ENCODE peak calls at places on chromosomes 13 and 19, in four cellular contexts. One of them, this sample, is unnamed.

GRCh38 chr13:91123456-91124127 is 223.9 kb upstream of the MIR17HG start:
- DNase-seq in endothelial cell: peak
- DNase-seq in left lung: no peak
- DNase-seq in kidney: no peak
- DNase-seq in this sample: no peak

GRCh38 chr19:33251526-33252090 is 26.0 kb upstream of the SLC7A10 start:
- DNase-seq in endothelial cell: no peak
- DNase-seq in left lung: no peak
- DNase-seq in kidney: peak
- DNase-seq in this sample: no peak

GRCh38 chr13:106143392-106143791 is 392.1 kb downstream of the EFNB2 start:
- DNase-seq in endothelial cell: no peak
- DNase-seq in left lung: no peak
- DNase-seq in kidney: no peak
- DNase-seq in this sample: no peak

GRCh38 chr19:29387586-29387985 is 138.2 kb upstream of the VSTM2B start:
- DNase-seq in endothelial cell: no peak
- DNase-seq in left lung: no peak
- DNase-seq in kidney: peak
- DNase-seq in this sample: no peak

GRCh38 chr13:40120288-40120687 is 464.8 kb downstream of the COG6 start:
- DNase-seq in endothelial cell: no peak
- DNase-seq in left lung: no peak
- DNase-seq in kidney: no peak
- DNase-seq in this sample: no peak

GRCh38 chr19:389246-389934 is 19.6 kb downstream of the C2CD4C start:
- DNase-seq in endothelial cell: no peak
- DNase-seq in left lung: no peak
- DNase-seq in kidney: no peak
- DNase-seq in this sample: no peak

GRCh38 chr13:48630791-48631190 is 22.9 kb upstream of the CYSLTR2 start:
- DNase-seq in endothelial cell: no peak
- DNase-seq in left lung: no peak
- DNase-seq in kidney: no peak
- DNase-seq in this sample: no peak

GRCh38 chr13:66714795-66715194 is 515.3 kb downstream of the PCDH9 start:
- DNase-seq in endothelial cell: no peak
- DNase-seq in left lung: no peak
- DNase-seq in kidney: no peak
- DNase-seq in this sample: no peak

GRCh38 chr19:10961073-10961762 is 388 bp downstream of the SMARCA4 start:
- DNase-seq in endothelial cell: peak
- DNase-seq in left lung: no peak
- DNase-seq in kidney: peak
- DNase-seq in this sample: peak

GRCh38 chr13:111533900-111534645 is 213.6 kb downstream of the TEX29 start:
- DNase-seq in endothelial cell: no peak
- DNase-seq in left lung: no peak
- DNase-seq in kidney: no peak
- DNase-seq in this sample: no peak

GRCh38 chr13:64397699-64398098 is 2832.4 kb downstream of the PCDH9 start:
- DNase-seq in endothelial cell: no peak
- DNase-seq in left lung: no peak
- DNase-seq in kidney: no peak
- DNase-seq in this sample: no peak

GRCh38 chr13:62212246-62212645 is 796.6 kb upstream of the PCDH20 start:
- DNase-seq in endothelial cell: no peak
- DNase-seq in left lung: peak
- DNase-seq in kidney: no peak
- DNase-seq in this sample: no peak

GRCh38 chr13:100176781-100177389 is 88.0 kb downstream of the PCCA start:
- DNase-seq in endothelial cell: no peak
- DNase-seq in left lung: no peak
- DNase-seq in kidney: no peak
- DNase-seq in this sample: no peak

GRCh38 chr13:52827839-52828238 is 20.6 kb downstream of the PCDH8 start:
- DNase-seq in endothelial cell: no peak
- DNase-seq in left lung: no peak
- DNase-seq in kidney: no peak
- DNase-seq in this sample: no peak

GRCh38 chr19:18300930-18301717 is 19.7 kb upstream of the JUND start:
- DNase-seq in endothelial cell: no peak
- DNase-seq in left lung: peak
- DNase-seq in kidney: peak
- DNase-seq in this sample: no peak

GRCh38 chr13:32261567-32261966 is 53.6 kb downstream of the ZAR1L start:
- DNase-seq in endothelial cell: no peak
- DNase-seq in left lung: no peak
- DNase-seq in kidney: peak
- DNase-seq in this sample: no peak

GRCh38 chr19:41422955-41423354 is 4.2 kb downstream of the B3GNT8 start:
- DNase-seq in endothelial cell: no peak
- DNase-seq in left lung: no peak
- DNase-seq in kidney: peak
- DNase-seq in this sample: no peak

GRCh38 chr19:10211071-10211470 is 16.3 kb upstream of the DNMT1 start:
- DNase-seq in endothelial cell: no peak
- DNase-seq in left lung: no peak
- DNase-seq in kidney: no peak
- DNase-seq in this sample: no peak

GRCh38 chr19:39996811-39997594 is at the start of gene ZNF546:
- DNase-seq in endothelial cell: peak
- DNase-seq in left lung: peak
- DNase-seq in kidney: peak
- DNase-seq in this sample: peak

GRCh38 chr13:21657538-21657937 is 13.3 kb upstream of the FGF9 start:
- DNase-seq in endothelial cell: no peak
- DNase-seq in left lung: no peak
- DNase-seq in kidney: no peak
- DNase-seq in this sample: no peak

GRCh38 chr13:40116008-40116407 is 460.5 kb downstream of the COG6 start:
- DNase-seq in endothelial cell: no peak
- DNase-seq in left lung: no peak
- DNase-seq in kidney: no peak
- DNase-seq in this sample: peak

GRCh38 chr13:99977334-99977911 is 4.2 kb upstream of the ZIC2 start:
- DNase-seq in endothelial cell: no peak
- DNase-seq in left lung: no peak
- DNase-seq in kidney: no peak
- DNase-seq in this sample: no peak

GRCh38 chr13:100836696-100837095 is 162.1 kb upstream of the TMTC4 start:
- DNase-seq in endothelial cell: no peak
- DNase-seq in left lung: no peak
- DNase-seq in kidney: no peak
- DNase-seq in this sample: no peak

GRCh38 chr13:102847272-102848234 is 1.7 kb downstream of the ERCC5 start:
- DNase-seq in endothelial cell: no peak
- DNase-seq in left lung: no peak
- DNase-seq in kidney: no peak
- DNase-seq in this sample: no peak

DNA sequence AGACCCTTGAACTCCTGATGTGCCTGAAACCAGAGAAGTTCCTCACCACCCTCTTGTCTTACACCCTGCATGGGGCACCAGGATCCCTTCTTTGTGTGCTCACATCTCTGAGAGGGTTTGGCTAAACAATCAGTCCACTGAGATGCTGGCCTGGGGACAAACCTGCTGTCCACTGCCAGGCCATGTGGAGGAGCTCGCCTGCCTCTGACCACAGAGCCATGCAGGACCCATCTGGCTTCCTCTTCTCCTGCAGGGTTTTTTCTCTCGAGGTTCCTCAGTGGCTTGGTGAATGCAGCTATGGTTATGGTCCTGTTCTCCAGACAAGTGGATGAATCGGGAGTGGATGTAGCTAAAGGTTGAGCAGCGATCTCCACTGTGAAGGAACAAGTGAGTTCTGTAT is 49.1 kb upstream of the MEDAG start:
- DNase-seq in endothelial cell: no peak
- DNase-seq in left lung: no peak
- DNase-seq in kidney: no peak
- DNase-seq in this sample: no peak
- TF ChIP-seq CTCF in endothelial cell: no peak
- TF ChIP-seq CTCF in left lung: no peak
- TF ChIP-seq CTCF in kidney: no peak
- TF ChIP-seq CTCF in this sample: no peak

GRCh38 chr19:16657384-16657783 is 2.6 kb downstream of the SMIM7 start:
- DNase-seq in endothelial cell: no peak
- DNase-seq in left lung: no peak
- DNase-seq in kidney: no peak
- DNase-seq in this sample: no peak

GRCh38 chr19:16660763-16661479 is at the start of gene TMEM38A:
- DNase-seq in endothelial cell: peak
- DNase-seq in left lung: peak
- DNase-seq in kidney: peak
- DNase-seq in this sample: peak

GRCh38 chr19:16661480-16662034 is 618 bp downstream of the TMEM38A start:
- DNase-seq in endothelial cell: no peak
- DNase-seq in left lung: peak
- DNase-seq in kidney: peak
- DNase-seq in this sample: peak

GRCh38 chr19:16659464-16659831 is 496 bp downstream of the SMIM7 start:
- DNase-seq in endothelial cell: no peak
- DNase-seq in left lung: no peak
- DNase-seq in kidney: no peak
- DNase-seq in this sample: no peak

DNA sequence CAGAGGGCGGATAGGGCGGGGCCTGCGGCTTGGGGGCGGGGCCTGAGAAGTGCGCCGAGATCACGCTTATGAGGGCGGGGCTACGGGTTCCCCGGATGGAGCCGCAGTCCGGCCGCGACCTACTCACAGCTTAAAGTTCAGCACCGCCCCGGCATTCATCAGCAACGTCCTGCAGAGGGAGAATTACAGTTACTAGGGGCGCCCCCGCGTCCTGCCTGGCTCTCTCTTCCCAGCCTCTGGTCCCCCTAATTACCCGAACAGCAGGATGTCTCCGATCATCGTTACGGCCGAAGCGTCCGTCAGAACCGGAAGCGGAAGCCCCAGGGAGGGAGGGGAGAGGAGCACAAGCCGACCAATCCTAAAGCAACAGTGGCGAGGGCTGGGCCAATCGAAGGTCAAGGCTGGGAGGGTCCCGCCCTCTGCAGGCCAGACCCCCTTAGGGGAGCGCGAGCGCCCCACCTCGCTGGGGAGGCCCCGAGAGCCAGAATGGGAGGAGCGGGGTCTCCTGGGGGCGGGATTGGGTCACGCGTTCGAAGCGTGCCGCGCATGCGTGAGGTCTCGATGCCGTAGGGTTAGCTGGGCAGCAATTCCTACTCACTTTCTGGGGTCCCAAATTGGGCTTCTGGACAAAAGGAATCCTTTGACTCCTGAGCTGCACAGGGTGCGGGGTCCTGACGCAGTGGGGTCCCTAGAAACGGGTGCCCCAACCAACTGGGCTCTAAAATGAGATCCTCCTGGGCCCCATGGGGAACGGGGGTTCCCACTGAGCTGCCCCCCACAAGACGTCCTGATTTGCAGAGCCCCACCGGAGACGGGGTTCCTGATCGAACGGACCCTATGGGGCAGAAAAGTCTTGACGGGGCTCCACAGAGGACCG is at the start of gene SMIM7:
- DNase-seq in endothelial cell: peak
- DNase-seq in left lung: peak
- DNase-seq in kidney: peak
- DNase-seq in this sample: peak
- TF ChIP-seq CTCF in endothelial cell: no peak
- TF ChIP-seq CTCF in left lung: no peak
- TF ChIP-seq CTCF in kidney: no peak
- TF ChIP-seq CTCF in this sample: peak

GRCh38 chr19:3520166-3521103 is 14.3 kb downstream of the FZR1 start:
- DNase-seq in endothelial cell: no peak
- DNase-seq in left lung: no peak
- DNase-seq in kidney: peak
- DNase-seq in this sample: no peak
- TF ChIP-seq CTCF in endothelial cell: peak
- TF ChIP-seq CTCF in left lung: no peak
- TF ChIP-seq CTCF in kidney: no peak
- TF ChIP-seq CTCF in this sample: no peak

DNA sequence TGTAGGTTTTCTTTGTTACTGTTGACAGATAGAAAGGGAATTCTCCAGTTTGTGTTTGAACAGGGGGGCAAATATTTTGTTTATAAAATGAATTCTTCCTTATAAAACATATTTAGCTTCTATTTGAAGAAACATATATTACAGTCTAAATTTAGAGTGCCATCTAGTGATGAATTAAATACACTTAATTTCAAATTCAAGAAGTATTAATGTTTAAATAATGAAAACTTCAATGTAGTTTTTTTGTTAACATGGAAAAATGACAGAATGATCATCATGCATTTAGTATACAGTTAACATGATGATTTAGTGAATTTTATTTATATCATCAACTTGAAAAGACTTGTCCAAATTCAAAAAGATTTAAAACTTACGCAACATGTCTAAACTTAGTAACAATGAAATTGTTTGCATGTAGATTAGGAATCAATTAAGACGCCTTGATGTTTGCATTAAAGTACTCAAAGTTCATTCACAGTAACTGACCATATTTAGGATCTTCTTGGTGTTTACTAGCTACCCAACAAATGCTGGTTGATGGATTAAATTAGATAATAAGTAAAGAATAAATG is 765.9 kb upstream of the SLITRK1 start:
- DNase-seq in endothelial cell: no peak
- DNase-seq in left lung: no peak
- DNase-seq in kidney: no peak
- DNase-seq in this sample: no peak
- TF ChIP-seq CTCF in endothelial cell: no peak
- TF ChIP-seq CTCF in left lung: no peak
- TF ChIP-seq CTCF in kidney: no peak
- TF ChIP-seq CTCF in this sample: no peak

DNA sequence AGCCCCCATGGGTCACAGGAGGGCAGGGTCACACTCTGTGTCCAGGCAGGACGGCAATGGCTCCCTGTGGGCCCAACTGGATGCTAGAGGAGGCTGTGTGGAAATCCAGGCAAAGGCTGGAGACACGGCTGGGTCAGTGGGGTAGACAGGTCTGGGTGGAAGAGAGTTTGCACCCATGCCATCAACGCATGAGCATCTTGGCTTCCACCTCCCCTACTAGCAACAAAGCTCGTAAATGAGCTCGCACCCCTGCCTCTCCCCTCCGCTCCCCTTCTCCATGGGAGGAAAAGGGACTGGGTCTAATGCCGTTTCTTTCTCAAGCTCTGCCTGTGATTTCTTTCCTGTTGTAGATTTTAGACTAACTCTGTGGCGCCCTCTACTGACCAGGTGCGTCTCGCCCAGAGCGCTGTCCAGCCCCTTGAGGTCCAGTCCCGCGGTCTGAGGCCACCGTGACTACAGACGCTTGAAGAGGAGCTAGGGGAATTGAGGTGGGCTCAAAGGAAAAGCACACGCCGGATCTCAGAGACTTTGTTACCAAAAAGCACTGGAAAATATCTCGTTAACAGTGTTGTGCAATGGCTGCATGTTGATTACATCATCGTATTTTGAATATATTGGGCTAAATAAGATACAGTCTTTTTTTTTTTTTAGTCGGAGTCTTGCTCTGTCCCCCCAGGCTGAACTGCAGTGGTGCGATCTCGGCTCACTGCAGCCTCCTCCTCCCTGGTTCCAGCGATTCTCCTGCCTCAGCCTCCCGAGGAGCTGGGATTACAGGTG is 50.7 kb upstream of the USP29 start:
- DNase-seq in endothelial cell: no peak
- DNase-seq in left lung: no peak
- DNase-seq in kidney: no peak
- DNase-seq in this sample: no peak
- TF ChIP-seq CTCF in endothelial cell: no peak
- TF ChIP-seq CTCF in left lung: no peak
- TF ChIP-seq CTCF in kidney: peak
- TF ChIP-seq CTCF in this sample: no peak